ENCODE peak calls at places on chromosomes 13 and 19, in eight cellular contexts. M is central memory CD4-positive, alpha-beta T cell; V is tibial artery; O is AG08396; T is mesendoderm; G is heart left ventricle; N is fibroblast of the conjunctiva; J is natural killer cell treated with Interleukin-12 subunit alpha and Interleukin-12 subunit beta and Interleukin-15 and Interleukin-18, amount 100 ng/mL, for 72 hours. K is an unnamed sample.

GRCh38 chr13:47459512-47459911 is 541.6 kb downstream of the SUCLA2 start:
- DNase-seq in V (no peak), M (no peak), T (peak; percentile 43), N (no peak), G (no peak), J (no peak), O (no peak), K (no peak)

GRCh38 chr19:17125052-17125727 is 49.6 kb downstream of the MYO9B start:
- DNase-seq in J (peak; percentile 83), G (no peak), O (no peak), V (no peak), N (no peak), T (no peak), M (peak; percentile 77), K (peak; percentile 71)

GRCh38 chr13:100773923-100774641 is 99.5 kb upstream of the TMTC4 start:
- DNase-seq in O (no peak), J (no peak), T (peak; percentile 58), G (no peak), M (no peak), V (no peak), N (no peak), K (no peak)

GRCh38 chr19:3285647-3286176 is 61.3 kb downstream of the CELF5 start:
- DNase-seq in M (no peak), O (peak; percentile 87), V (no peak), J (no peak), G (no peak), T (no peak), N (no peak), K (no peak)

GRCh38 chr13:45373116-45373606 is 32.2 kb upstream of the TPT1 start:
- DNase-seq in O (no peak), J (no peak), G (no peak), V (no peak), T (no peak), N (no peak), M (no peak), K (no peak)

GRCh38 chr13:79405831-79406596 is at the start of gene RBM26:
- DNase-seq in M (peak; percentile 92), V (peak; percentile 94), T (peak; percentile 98), O (peak; percentile 95), N (peak; percentile 91), J (peak; percentile 93), G (peak; percentile 96), K (peak; percentile 95)

GRCh38 chr19:4914736-4915501 is 5.6 kb downstream of the UHRF1 start:
- DNase-seq in J (peak; percentile 77), M (peak; percentile 63), V (no peak), O (peak; percentile 74), N (peak; percentile 55), G (peak; percentile 75), T (peak; percentile 40), K (no peak)

GRCh38 chr19:1237027-1237659 is 662 bp downstream of the CBARP start:
- DNase-seq in J (no peak), T (no peak), O (peak; percentile 77), M (no peak), N (no peak), G (no peak), V (no peak), K (no peak)

GRCh38 chr19:13169769-13170168 is 19.6 kb downstream of the IER2 start:
- DNase-seq in G (no peak), J (no peak), O (peak; percentile 72), V (no peak), N (no peak), M (no peak), T (no peak), K (no peak)

GRCh38 chr19:14944456-14944855 is 3.2 kb downstream of the OR7C2 start:
- DNase-seq in G (no peak), T (no peak), J (no peak), M (no peak), O (no peak), N (no peak), V (no peak), K (no peak)

GRCh38 chr19:57667220-57667619 is 1.5 kb upstream of the ZSCAN4 start:
- DNase-seq in G (no peak), T (no peak), M (no peak), N (no peak), O (no peak), V (no peak), J (no peak), K (no peak)

GRCh38 chr13:30607908-30608307 is 9.8 kb upstream of the USPL1 start:
- DNase-seq in T (no peak), N (no peak), G (no peak), O (no peak), J (peak; percentile 79), M (peak; percentile 85), V (no peak), K (peak; percentile 79)

GRCh38 chr13:28494861-28495585 is at the start of gene FLT1:
- DNase-seq in J (no peak), V (no peak), O (peak; percentile 65), N (no peak), G (peak; percentile 88), M (no peak), T (peak; percentile 91), K (peak; percentile 81)

GRCh38 chr13:44870456-44870929 is 118.8 kb downstream of the NUFIP1 start:
- DNase-seq in M (no peak), O (no peak), V (no peak), G (no peak), N (no peak), T (no peak), J (no peak), K (no peak)

GRCh38 chr13:28637714-28638355 is 21.1 kb upstream of the POMP start:
- DNase-seq in O (no peak), M (no peak), T (no peak), N (no peak), J (no peak), G (no peak), V (no peak), K (peak; percentile 70)

GRCh38 chr13:113655358-113656014 is 2.5 kb downstream of the ATP4B start:
- DNase-seq in J (no peak), O (no peak), G (no peak), N (no peak), V (no peak), T (no peak), M (no peak), K (no peak)

GRCh38 chr13:48979892-48980291 is 4.2 kb downstream of the FNDC3A start:
- DNase-seq in O (no peak), V (no peak), T (no peak), J (no peak), N (no peak), M (no peak), G (no peak), K (no peak)

GRCh38 chr19:12838182-12838890 is at the start of gene MAST1:
- DNase-seq in G (no peak), O (peak; percentile 88), V (no peak), T (peak; percentile 66), J (no peak), M (peak; percentile 41), N (no peak), K (no peak)

GRCh38 chr13:97851269-97851668 is 102.2 kb upstream of the IPO5 start:
- DNase-seq in N (no peak), G (no peak), O (no peak), T (peak; percentile 91), M (no peak), V (no peak), J (no peak), K (no peak)

GRCh38 chr19:19523177-19523576 is 5.5 kb upstream of the YJEFN3 start:
- DNase-seq in G (no peak), V (no peak), N (no peak), J (no peak), O (no peak), M (no peak), T (no peak), K (no peak)

GRCh38 chr19:47243364-47243775 is 12.4 kb upstream of the BBC3 start:
- DNase-seq in G (no peak), V (no peak), J (no peak), O (no peak), T (no peak), M (no peak), N (no peak), K (no peak)

GRCh38 chr13:106814389-106814903 is 246.5 kb upstream of the ARGLU1 start:
- DNase-seq in N (no peak), O (no peak), J (no peak), M (no peak), V (no peak), T (no peak), G (no peak), K (no peak)

GRCh38 chr19:17306285-17306714 is 628 bp downstream of the MRPL34 start:
- DNase-seq in M (no peak), V (no peak), G (no peak), T (no peak), J (no peak), O (no peak), N (no peak), K (no peak)

GRCh38 chr13:23687614-23688013 is 117.4 kb downstream of the TNFRSF19 start:
- DNase-seq in T (no peak), M (no peak), V (no peak), J (no peak), G (no peak), N (no peak), O (no peak), K (no peak)

GRCh38 chr19:16141043-16141442 is 2.4 kb upstream of the HSH2D start:
- DNase-seq in O (no peak), M (no peak), T (no peak), G (no peak), V (no peak), N (no peak), J (no peak), K (no peak)

GRCh38 chr13:109698779-109699178 is 87.6 kb downstream of the IRS2 start:
- DNase-seq in N (no peak), V (no peak), M (no peak), O (peak; percentile 38), J (no peak), G (no peak), T (no peak), K (no peak)

GRCh38 chr19:34260771-34261173 is 6.4 kb downstream of the GARRE1 start:
- DNase-seq in T (peak; percentile 62), G (no peak), N (no peak), V (no peak), M (no peak), O (peak; percentile 41), J (no peak), K (no peak)

GRCh38 chr19:53019684-53020083 is 6.0 kb downstream of the ERVV-1 start:
- DNase-seq in O (no peak), N (no peak), J (no peak), V (no peak), M (no peak), T (peak; percentile 78), G (no peak), K (no peak)

GRCh38 chr13:97262058-97262457 is 39.9 kb downstream of the MBNL2 start:
- DNase-seq in O (no peak), M (no peak), V (no peak), G (no peak), J (peak; percentile 62), T (no peak), N (no peak), K (no peak)

GRCh38 chr13:98142427-98143156 is at the start of gene FARP1:
- DNase-seq in N (peak; percentile 17), M (no peak), G (peak; percentile 84), T (peak; percentile 84), O (peak; percentile 91), J (no peak), V (peak; percentile 66), K (no peak)

GRCh38 chr19:41936961-41937360 is 8.7 kb upstream of the ERFL start:
- DNase-seq in V (no peak), G (no peak), N (no peak), O (no peak), J (no peak), T (no peak), M (no peak), K (no peak)

GRCh38 chr19:46016426-46017094 is 6.3 kb downstream of the PGLYRP1 start:
- DNase-seq in O (peak; percentile 95), M (peak; percentile 71), J (peak; percentile 86), G (peak; percentile 89), V (peak; percentile 68), T (peak; percentile 85), N (peak; percentile 59), K (peak; percentile 50)

GRCh38 chr13:48496796-48497195 is 36.1 kb downstream of the RCBTB2 start:
- DNase-seq in M (no peak), V (no peak), N (no peak), J (peak; percentile 68), G (no peak), O (no peak), T (no peak), K (peak; percentile 90)

GRCh38 chr13:61765181-61765742 is 349.6 kb upstream of the PCDH20 start:
- DNase-seq in M (no peak), V (no peak), G (peak; percentile 49), O (no peak), T (no peak), N (no peak), J (no peak), K (no peak)